ENCODE peak calls at places on chromosomes 6 and 20, in seven cellular contexts. V, G, I, F, M, L and U are unnamed samples.

GRCh38 chr20:47543006-47543431 is 41.3 kb downstream of the NCOA3 start:
- DNase-seq in V (no peak), F (peak), I (no peak), L (no peak), M (no peak), G (no peak), U (no peak)

GRCh38 chr6:49949062-49949461 is 14.9 kb downstream of the DEFB114 start:
- DNase-seq in M (no peak), I (no peak), F (no peak), L (no peak), G (no peak), V (no peak), U (no peak)

GRCh38 chr6:111536888-111537287 is 53.9 kb upstream of the REV3L start:
- DNase-seq in F (peak), G (no peak), M (no peak), I (no peak), V (no peak), L (no peak), U (no peak)

GRCh38 chr20:32316667-32317066 is 39.2 kb downstream of the KIF3B start:
- DNase-seq in G (no peak), F (no peak), I (no peak), L (no peak), M (no peak), V (no peak), U (no peak)

GRCh38 chr6:10510592-10511367 is 10.4 kb upstream of the GCNT2 start:
- DNase-seq in V (peak), I (peak), F (peak), L (peak), G (peak), M (peak), U (no peak)

GRCh38 chr20:58829531-58829941 is 21.2 kb downstream of the GNAS-AS1 start:
- DNase-seq in M (no peak), G (no peak), V (no peak), I (peak), F (no peak), L (no peak), U (no peak)

GRCh38 chr20:62832951-62833391 is 16.1 kb downstream of the COL9A3 start:
- DNase-seq in V (no peak), M (no peak), I (peak), G (no peak), L (no peak), F (no peak), U (no peak)

GRCh38 chr6:4163408-4163807 is 28.0 kb upstream of the ECI2 start:
- DNase-seq in V (no peak), L (no peak), F (no peak), M (no peak), I (no peak), G (no peak), U (no peak)

GRCh38 chr20:50438986-50439407 is 71.2 kb upstream of the PTPN1 start:
- DNase-seq in V (no peak), F (peak), M (no peak), G (peak), L (no peak), I (no peak), U (no peak)

GRCh38 chr6:134537146-134537555 is 219.2 kb upstream of the SGK1 start:
- DNase-seq in F (peak), V (no peak), M (no peak), I (no peak), G (peak), L (no peak), U (no peak)

GRCh38 chr20:62117658-62118057 is 4.6 kb upstream of the LSM14B start:
- DNase-seq in V (no peak), L (no peak), I (peak), M (peak), G (no peak), F (no peak), U (no peak)

GRCh38 chr6:106145741-106146227 is 59.6 kb downstream of the PRDM1 start:
- DNase-seq in G (no peak), I (no peak), M (no peak), L (no peak), F (peak), V (no peak), U (no peak)

GRCh38 chr20:14406495-14406894 is 69.1 kb upstream of the FLRT3 start:
- DNase-seq in G (peak), V (no peak), M (no peak), L (peak), I (no peak), F (peak), U (no peak)

GRCh38 chr6:27474672-27475071 is 1.8 kb upstream of the ZNF184 start:
- DNase-seq in V (no peak), L (no peak), I (no peak), F (no peak), G (no peak), M (no peak), U (no peak)

GRCh38 chr20:16922834-16923233 is 174.7 kb downstream of the OTOR start:
- DNase-seq in G (no peak), I (no peak), L (no peak), F (peak), M (no peak), V (no peak), U (no peak)

GRCh38 chr6:92329416-92329815 is 1089.9 kb downstream of the EPHA7 start:
- DNase-seq in I (no peak), F (peak), M (no peak), G (no peak), V (no peak), L (no peak), U (no peak)

GRCh38 chr6:25173951-25174474 is 105.2 kb upstream of the CARMIL1 start:
- DNase-seq in L (peak), V (no peak), I (no peak), G (peak), M (no peak), F (peak), U (no peak)

GRCh38 chr6:62285612-62286469 is at the start of gene KHDRBS2:
- DNase-seq in L (peak), V (peak), G (no peak), F (peak), M (no peak), I (peak), U (peak)

GRCh38 chr6:151832710-151833109 is 25.2 kb downstream of the ESR1 start:
- DNase-seq in F (no peak), I (no peak), L (no peak), G (no peak), M (no peak), V (no peak), U (no peak)

GRCh38 chr6:34516391-34517324 is 39.5 kb downstream of the SPDEF start:
- DNase-seq in F (no peak), I (peak), V (no peak), M (no peak), G (no peak), L (no peak), U (no peak)

GRCh38 chr6:155271145-155271544 is 7.3 kb downstream of the CLDN20 start:
- DNase-seq in V (no peak), M (no peak), I (no peak), L (no peak), G (no peak), F (no peak), U (no peak)

GRCh38 chr6:14542670-14543366 is 425.2 kb downstream of the CD83 start:
- DNase-seq in G (no peak), M (no peak), L (no peak), F (peak), I (peak), V (peak), U (peak)

GRCh38 chr6:160238234-160238633 is 20.4 kb downstream of the SLC22A2 start:
- DNase-seq in L (no peak), I (no peak), V (no peak), M (no peak), F (no peak), G (peak), U (no peak)

GRCh38 chr6:36771145-36771544 is 68.1 kb downstream of the CPNE5 start:
- DNase-seq in F (no peak), G (no peak), V (no peak), M (no peak), L (no peak), I (no peak), U (no peak)

GRCh38 chr6:150929403-150929802 is 63.9 kb downstream of the MTHFD1L start:
- DNase-seq in M (no peak), V (no peak), G (no peak), F (peak), I (no peak), L (no peak), U (no peak)

GRCh38 chr6:125082931-125083683 is 70.5 kb upstream of the TPD52L1 start:
- DNase-seq in L (no peak), G (no peak), V (no peak), M (no peak), I (no peak), F (no peak), U (no peak)

GRCh38 chr20:45405566-45406259 is 2.4 kb upstream of the DBNDD2 start:
- DNase-seq in L (no peak), G (no peak), M (no peak), F (no peak), V (no peak), I (peak), U (no peak)

GRCh38 chr6:16903470-16903869 is 142.2 kb upstream of the ATXN1 start:
- DNase-seq in I (no peak), F (peak), L (no peak), V (no peak), G (no peak), M (no peak), U (no peak)

GRCh38 chr6:18076231-18076630 is 46.2 kb downstream of the NHLRC1 start:
- DNase-seq in M (no peak), V (no peak), F (no peak), L (no peak), I (no peak), G (no peak), U (no peak)

GRCh38 chr20:63508072-63508768 is 9.3 kb upstream of the EEF1A2 start:
- DNase-seq in L (no peak), V (no peak), M (no peak), G (no peak), F (no peak), I (no peak), U (no peak)